ENCODE peak calls at places on chromosomes 7 and 10, in seven cellular contexts. X is heart right ventricle, L is heart left ventricle, S is Caco-2, D is astrocyte of the cerebellum, K is uterus, Q is fibroblast of mammary gland. F is an unnamed sample.

GRCh38 chr10:30172663-30173062 is 113.3 kb upstream of the JCAD start:
- DNase-seq in X (no peak), L (no peak), S (no peak), D (no peak), K (no peak), Q (peak), F (no peak)

GRCh38 chr10:76937056-76937665 is 700.4 kb downstream of the KCNMA1 start:
- DNase-seq in X (no peak), L (no peak), S (no peak), D (no peak), K (no peak), Q (no peak), F (no peak)

GRCh38 chr10:124704428-124704805 is 39.8 kb downstream of the FAM53B start:
- DNase-seq in X (no peak), L (no peak), S (no peak), D (no peak), K (no peak), Q (no peak), F (no peak)

GRCh38 chr7:156327474-156327873 is 313.1 kb upstream of the RNF32 start:
- DNase-seq in X (no peak), L (no peak), S (no peak), D (no peak), K (no peak), Q (no peak), F (no peak)

GRCh38 chr7:7653568-7654187 is 13.1 kb downstream of the UMAD1 start:
- DNase-seq in X (no peak), L (no peak), S (no peak), D (no peak), K (no peak), Q (peak), F (peak)

GRCh38 chr7:140924019-140924820 is 509 bp downstream of the BRAF start:
- DNase-seq in X (peak), L (peak), S (peak), D (peak), K (peak), Q (peak), F (peak)

GRCh38 chr10:13587367-13587766 is 602 bp downstream of the PRPF18 start:
- DNase-seq in X (no peak), L (no peak), S (no peak), D (no peak), K (no peak), Q (peak), F (no peak)

GRCh38 chr10:131177431-131178327 is 133.8 kb downstream of the TCERG1L start:
- DNase-seq in X (no peak), L (no peak), S (no peak), D (no peak), K (no peak), Q (no peak), F (no peak)

GRCh38 chr10:126500185-126500584 is 111.9 kb upstream of the ADAM12 start:
- DNase-seq in X (no peak), L (no peak), S (no peak), D (no peak), K (no peak), Q (no peak), F (no peak)

GRCh38 chr10:131102147-131102546 is 209.4 kb downstream of the TCERG1L start:
- DNase-seq in X (no peak), L (no peak), S (no peak), D (no peak), K (no peak), Q (no peak), F (no peak)

GRCh38 chr7:115009139-115009538 is 87.2 kb downstream of the MDFIC start:
- DNase-seq in X (no peak), L (no peak), S (no peak), D (no peak), K (no peak), Q (no peak), F (no peak)

GRCh38 chr7:94115316-94115715 is 111.2 kb upstream of the BET1 start:
- DNase-seq in X (no peak), L (no peak), S (no peak), D (no peak), K (no peak), Q (peak), F (no peak)

GRCh38 chr10:113716109-113717010 is 35.1 kb upstream of the PLEKHS1 start:
- DNase-seq in X (no peak), L (no peak), S (no peak), D (no peak), K (no peak), Q (no peak), F (no peak)

GRCh38 chr10:35940067-35940989 is 298.2 kb upstream of the FZD8 start:
- DNase-seq in X (no peak), L (no peak), S (no peak), D (no peak), K (no peak), Q (peak), F (peak)

GRCh38 chr7:122064971-122065370 is 79.1 kb downstream of the AASS start:
- DNase-seq in X (no peak), L (no peak), S (no peak), D (no peak), K (no peak), Q (no peak), F (no peak)

GRCh38 chr10:1152386-1153252 is 96.4 kb downstream of the WDR37 start:
- DNase-seq in X (no peak), L (no peak), S (no peak), D (no peak), K (no peak), Q (no peak), F (no peak)

GRCh38 chr7:11082552-11083213 is 109.0 kb downstream of the PHF14 start:
- DNase-seq in X (no peak), L (no peak), S (peak), D (no peak), K (no peak), Q (no peak), F (peak)

GRCh38 chr7:152180587-152180986 is 155.1 kb downstream of the GALNT11 start:
- DNase-seq in X (no peak), L (no peak), S (no peak), D (no peak), K (peak), Q (peak), F (no peak)

GRCh38 chr10:74928742-74929191 is 102.4 kb downstream of the KAT6B start:
- DNase-seq in X (no peak), L (no peak), S (no peak), D (no peak), K (no peak), Q (peak), F (peak)

GRCh38 chr7:75951506-75951905 is 36.6 kb downstream of the POR start:
- DNase-seq in X (no peak), L (no peak), S (no peak), D (no peak), K (no peak), Q (peak), F (peak)

GRCh38 chr10:68301790-68302502 is 29.9 kb upstream of the HNRNPH3 start:
- DNase-seq in X (no peak), L (no peak), S (no peak), D (peak), K (no peak), Q (peak), F (peak)

GRCh38 chr7:142880886-142881505 is 4.5 kb downstream of the TRPV6 start:
- DNase-seq in X (no peak), L (no peak), S (peak), D (no peak), K (no peak), Q (peak), F (peak)

GRCh38 chr7:19464751-19465150 is 244.1 kb downstream of the POLR1F start:
- DNase-seq in X (no peak), L (no peak), S (no peak), D (no peak), K (no peak), Q (no peak), F (peak)

GRCh38 chr7:29935111-29935510 is 54.5 kb downstream of the SCRN1 start:
- DNase-seq in X (no peak), L (no peak), S (no peak), D (no peak), K (no peak), Q (peak), F (no peak)

GRCh38 chr10:88062798-88063472 is 199.5 kb downstream of the PTEN start:
- DNase-seq in X (no peak), L (no peak), S (no peak), D (no peak), K (no peak), Q (peak), F (peak)

GRCh38 chr10:28991326-28991725 is 297.5 kb upstream of the LYZL1 start:
- DNase-seq in X (no peak), L (peak), S (peak), D (peak), K (no peak), Q (peak), F (peak)

GRCh38 chr10:49615213-49615612 is 1.4 kb downstream of the CHAT start:
- DNase-seq in X (no peak), L (no peak), S (no peak), D (no peak), K (no peak), Q (no peak), F (no peak)

GRCh38 chr10:112985701-112986510 is 35.9 kb downstream of the TCF7L2 start:
- DNase-seq in X (no peak), L (no peak), S (no peak), D (peak), K (peak), Q (peak), F (peak)

GRCh38 chr10:61280303-61280702 is 172.9 kb downstream of the TMEM26 start:
- DNase-seq in X (no peak), L (no peak), S (no peak), D (no peak), K (no peak), Q (peak), F (peak)

GRCh38 chr10:29496341-29497162 is 138.2 kb downstream of the SVIL start:
- DNase-seq in X (peak), L (peak), S (peak), D (peak), K (peak), Q (peak), F (peak)

GRCh38 chr7:157719705-157720655 is 383.2 kb downstream of the DNAJB6 start:
- DNase-seq in X (no peak), L (no peak), S (no peak), D (no peak), K (no peak), Q (no peak), F (no peak)

GRCh38 chr7:72404743-72405142 is 7.4 kb downstream of the CALN1 start:
- DNase-seq in X (no peak), L (no peak), S (no peak), D (no peak), K (no peak), Q (no peak), F (no peak)

GRCh38 chr10:93680414-93681047 is 21.9 kb downstream of the FRA10AC1 start:
- DNase-seq in X (no peak), L (no peak), S (no peak), D (peak), K (no peak), Q (peak), F (peak)

GRCh38 chr7:75854233-75854632 is 24.6 kb upstream of the RHBDD2 start:
- DNase-seq in X (no peak), L (no peak), S (no peak), D (no peak), K (no peak), Q (peak), F (peak)

GRCh38 chr10:94420998-94421397 is 18.7 kb downstream of the TBC1D12 start:
- DNase-seq in X (no peak), L (no peak), S (no peak), D (no peak), K (no peak), Q (no peak), F (no peak)

GRCh38 chr7:148911626-148912025 is 27.5 kb upstream of the EZH2 start:
- DNase-seq in X (no peak), L (no peak), S (no peak), D (no peak), K (no peak), Q (no peak), F (no peak)

DNA sequence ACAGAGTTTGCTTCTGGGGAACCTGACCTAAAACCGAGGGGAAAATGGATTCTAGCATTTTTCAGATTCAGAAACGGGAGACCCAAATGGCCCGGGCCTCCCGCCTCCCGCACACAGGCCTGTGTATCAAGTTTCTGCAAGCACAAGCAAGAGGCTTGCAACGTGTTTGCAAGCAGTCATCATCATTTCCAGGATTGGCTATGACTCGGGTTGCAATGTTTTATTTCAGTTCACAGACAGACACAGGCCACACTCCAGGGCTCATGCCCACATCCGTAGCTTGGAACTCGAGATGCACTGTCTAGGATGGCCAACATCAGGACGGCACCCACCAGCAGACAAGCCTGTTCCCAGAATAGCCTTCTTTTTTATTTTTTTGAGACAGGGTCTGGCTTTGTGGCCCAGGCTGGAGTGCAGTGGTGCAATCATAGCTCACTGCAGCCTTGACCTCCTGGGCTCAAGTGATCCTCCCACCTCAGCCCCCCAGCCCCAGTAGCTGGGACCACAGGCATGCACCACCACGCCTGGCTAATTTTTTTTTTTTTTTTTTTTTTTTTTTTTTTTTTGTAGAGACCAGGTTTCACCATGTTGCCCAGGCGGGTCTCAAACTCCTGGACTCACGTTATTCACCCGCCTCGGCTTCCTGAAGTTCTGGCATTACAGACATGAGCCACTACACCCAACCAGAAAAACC is 68.1 kb upstream of the FOXK1 start:
- DNase-seq in X (no peak), L (no peak), S (no peak), D (peak), K (no peak), Q (peak), F (peak)
- H3K4me3 ChIP-seq in X (peak), L (peak), S (no peak), D (peak), K (peak), Q (peak), F (peak)

GRCh38 chr7:79502151-79502550 is 48.7 kb upstream of the MAGI2 start:
- DNase-seq in X (no peak), L (no peak), S (no peak), D (no peak), K (no peak), Q (no peak), F (no peak)
- TF ChIP-seq CTCF in X (no peak), L (no peak), S (no peak), D (no peak), K (no peak), Q (peak), F (peak)

GRCh38 chr7:5590596-5591546 is 167.2 kb upstream of the TNRC18 start:
- DNase-seq in X (no peak), L (no peak), S (no peak), D (peak), K (no peak), Q (no peak), F (no peak)
- H3K4me3 ChIP-seq in X (no peak), L (no peak), S (no peak), D (no peak), K (no peak), Q (no peak), F (no peak)

DNA sequence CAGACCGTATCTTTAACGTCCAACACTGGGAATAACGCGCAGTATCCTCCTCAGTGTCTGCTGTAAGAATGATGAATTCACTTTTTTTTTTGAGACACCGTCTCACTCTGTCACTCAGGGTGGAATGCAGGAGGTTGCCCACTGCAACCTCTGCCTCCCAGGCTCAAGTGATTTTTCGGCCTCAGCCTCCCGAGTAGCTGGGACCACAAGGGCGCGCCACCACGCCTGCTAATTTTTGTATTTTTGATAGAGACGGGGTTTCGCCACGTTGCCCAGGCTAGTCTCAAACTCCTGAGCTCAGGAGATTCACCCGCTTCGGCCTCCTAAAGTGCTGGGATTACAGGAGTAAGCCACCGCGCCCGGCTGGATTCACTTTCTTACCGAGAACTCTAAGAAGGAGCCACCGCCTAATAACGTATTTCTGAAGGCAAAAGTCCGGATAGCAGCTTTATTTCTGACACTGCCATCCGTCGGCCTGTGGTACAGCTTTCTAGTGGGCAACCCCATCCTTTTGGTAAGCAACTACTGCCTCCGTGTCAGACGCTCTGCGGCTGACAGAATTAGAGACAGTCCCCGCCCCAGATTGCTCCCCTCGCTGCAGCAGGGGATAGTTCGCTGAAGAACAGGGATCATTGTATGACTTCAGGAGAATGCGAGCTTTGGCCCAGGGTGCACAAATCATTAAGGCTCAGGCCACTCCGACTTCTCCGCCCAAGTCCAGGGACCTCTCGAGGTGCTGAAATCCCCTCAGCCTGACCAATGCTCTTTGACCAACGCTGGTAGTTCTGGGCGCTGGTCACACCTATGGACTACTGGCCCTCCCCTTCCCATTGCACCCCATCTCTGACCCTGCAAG is 649 bp downstream of the POLR3A start:
- DNase-seq in X (no peak), L (no peak), S (peak), D (no peak), K (no peak), Q (peak), F (peak)
- TF ChIP-seq CTCF in X (no peak), L (no peak), S (no peak), D (no peak), K (no peak), Q (no peak), F (no peak)

DNA sequence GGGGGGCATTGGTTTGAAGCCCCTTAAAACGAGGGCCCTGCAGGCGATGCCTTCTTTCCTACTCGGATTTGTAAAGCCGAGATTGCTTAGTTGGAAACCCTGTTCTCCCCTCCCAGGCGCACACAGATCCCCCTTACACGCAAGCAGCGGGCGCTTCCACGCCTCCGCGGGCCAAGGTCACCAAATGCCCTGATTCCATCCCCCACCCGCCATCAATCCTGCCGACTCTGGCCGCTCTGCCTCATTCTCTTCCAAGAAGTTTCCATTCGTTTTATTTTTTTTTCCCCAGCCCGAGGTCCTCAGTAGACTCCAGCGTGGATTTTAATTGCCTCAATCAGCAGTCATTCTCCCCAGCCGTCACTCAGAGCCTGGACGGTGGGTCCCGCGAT is 1.0 kb upstream of the GAD2 start:
- DNase-seq in X (no peak), L (no peak), S (no peak), D (no peak), K (no peak), Q (no peak), F (peak)
- H3K4me3 ChIP-seq in X (no peak), L (no peak), S (no peak), D (no peak), K (no peak), Q (no peak), F (no peak)

F was measured in cardiac fibroblast.